ENCODE peak calls at places on chromosomes 6 and 20, in nine cellular contexts. One of them, this sample, is unnamed.

GRCh38 chr20:31517373-31517772 is 3.1 kb downstream of the HM13 start:
- DNase-seq in CD8-positive, alpha-beta T cell: no peak
- DNase-seq in activated T-helper 1 cell treated with Interleukin-2 at 50 U/mL for 16 hours: no peak
- DNase-seq in germinal center: no peak
- DNase-seq in RPMI7951: peak
- DNase-seq in NCI-H1436: peak
- DNase-seq in HuH-7: peak
- DNase-seq in stimulated activated CD8-positive, alpha-beta memory T cell treated with anti-CD3 and anti-CD28 coated beads, Interleukin-12 subunit alpha, Interleukin-12 subunit beta, amount 100 ng/mL, for 4 hours: no peak
- DNase-seq in omental fat pad: no peak
- DNase-seq in this sample: peak

GRCh38 chr6:151911401-151911800 is 103.9 kb downstream of the ESR1 start:
- DNase-seq in CD8-positive, alpha-beta T cell: no peak
- DNase-seq in activated T-helper 1 cell treated with Interleukin-2 at 50 U/mL for 16 hours: no peak
- DNase-seq in germinal center: no peak
- DNase-seq in RPMI7951: no peak
- DNase-seq in NCI-H1436: no peak
- DNase-seq in HuH-7: no peak
- DNase-seq in stimulated activated CD8-positive, alpha-beta memory T cell treated with anti-CD3 and anti-CD28 coated beads, Interleukin-12 subunit alpha, Interleukin-12 subunit beta, amount 100 ng/mL, for 4 hours: no peak
- DNase-seq in omental fat pad: no peak
- DNase-seq in this sample: no peak

GRCh38 chr6:147201885-147202515 is 2.2 kb upstream of the STXBP5 start:
- DNase-seq in CD8-positive, alpha-beta T cell: no peak
- DNase-seq in activated T-helper 1 cell treated with Interleukin-2 at 50 U/mL for 16 hours: no peak
- DNase-seq in germinal center: peak
- DNase-seq in RPMI7951: peak
- DNase-seq in NCI-H1436: peak
- DNase-seq in HuH-7: peak
- DNase-seq in stimulated activated CD8-positive, alpha-beta memory T cell treated with anti-CD3 and anti-CD28 coated beads, Interleukin-12 subunit alpha, Interleukin-12 subunit beta, amount 100 ng/mL, for 4 hours: no peak
- DNase-seq in omental fat pad: no peak
- DNase-seq in this sample: no peak

GRCh38 chr20:3168079-3168828 is 5.1 kb downstream of the LZTS3 start:
- DNase-seq in CD8-positive, alpha-beta T cell: no peak
- DNase-seq in activated T-helper 1 cell treated with Interleukin-2 at 50 U/mL for 16 hours: no peak
- DNase-seq in germinal center: no peak
- DNase-seq in RPMI7951: no peak
- DNase-seq in NCI-H1436: peak
- DNase-seq in HuH-7: peak
- DNase-seq in stimulated activated CD8-positive, alpha-beta memory T cell treated with anti-CD3 and anti-CD28 coated beads, Interleukin-12 subunit alpha, Interleukin-12 subunit beta, amount 100 ng/mL, for 4 hours: no peak
- DNase-seq in omental fat pad: no peak
- DNase-seq in this sample: no peak

GRCh38 chr20:47205577-47206123 is 150.8 kb downstream of the ZMYND8 start:
- DNase-seq in CD8-positive, alpha-beta T cell: no peak
- DNase-seq in activated T-helper 1 cell treated with Interleukin-2 at 50 U/mL for 16 hours: peak
- DNase-seq in germinal center: peak
- DNase-seq in RPMI7951: peak
- DNase-seq in NCI-H1436: peak
- DNase-seq in HuH-7: peak
- DNase-seq in stimulated activated CD8-positive, alpha-beta memory T cell treated with anti-CD3 and anti-CD28 coated beads, Interleukin-12 subunit alpha, Interleukin-12 subunit beta, amount 100 ng/mL, for 4 hours: peak
- DNase-seq in omental fat pad: no peak
- DNase-seq in this sample: peak

GRCh38 chr6:33609444-33610034 is 11.6 kb upstream of the ITPR3 start:
- DNase-seq in CD8-positive, alpha-beta T cell: no peak
- DNase-seq in activated T-helper 1 cell treated with Interleukin-2 at 50 U/mL for 16 hours: no peak
- DNase-seq in germinal center: no peak
- DNase-seq in RPMI7951: peak
- DNase-seq in NCI-H1436: no peak
- DNase-seq in HuH-7: no peak
- DNase-seq in stimulated activated CD8-positive, alpha-beta memory T cell treated with anti-CD3 and anti-CD28 coated beads, Interleukin-12 subunit alpha, Interleukin-12 subunit beta, amount 100 ng/mL, for 4 hours: no peak
- DNase-seq in omental fat pad: no peak
- DNase-seq in this sample: peak

GRCh38 chr6:1286972-1287600 is 24.8 kb upstream of the FOXQ1 start:
- DNase-seq in CD8-positive, alpha-beta T cell: no peak
- DNase-seq in activated T-helper 1 cell treated with Interleukin-2 at 50 U/mL for 16 hours: no peak
- DNase-seq in germinal center: no peak
- DNase-seq in RPMI7951: peak
- DNase-seq in NCI-H1436: no peak
- DNase-seq in HuH-7: no peak
- DNase-seq in stimulated activated CD8-positive, alpha-beta memory T cell treated with anti-CD3 and anti-CD28 coated beads, Interleukin-12 subunit alpha, Interleukin-12 subunit beta, amount 100 ng/mL, for 4 hours: no peak
- DNase-seq in omental fat pad: no peak
- DNase-seq in this sample: no peak

GRCh38 chr20:61254881-61255589 is 3.0 kb downstream of the CDH4 start:
- DNase-seq in CD8-positive, alpha-beta T cell: no peak
- DNase-seq in activated T-helper 1 cell treated with Interleukin-2 at 50 U/mL for 16 hours: no peak
- DNase-seq in germinal center: no peak
- DNase-seq in RPMI7951: no peak
- DNase-seq in NCI-H1436: no peak
- DNase-seq in HuH-7: no peak
- DNase-seq in stimulated activated CD8-positive, alpha-beta memory T cell treated with anti-CD3 and anti-CD28 coated beads, Interleukin-12 subunit alpha, Interleukin-12 subunit beta, amount 100 ng/mL, for 4 hours: no peak
- DNase-seq in omental fat pad: no peak
- DNase-seq in this sample: no peak